ENCODE peak calls at places on chromosomes 4 and X, in seven cellular contexts. One of them, this sample, is unnamed. For H3K27me3, the result is how much of the 10 kb centered on the place peaks cover.

GRCh38 chr4:8547108-8547911 is 32.9 kb upstream of the GPR78 start:
- DNase-seq in neural progenitor cell: peak
- DNase-seq in adrenal gland: no peak
- DNase-seq in astrocyte: peak
- DNase-seq in IMR-90: peak
- DNase-seq in psoas muscle: no peak
- DNase-seq in mammary epithelial cell: peak
- DNase-seq in this sample: no peak

GRCh38 chrX:39903937-39904336 is 193.8 kb downstream of the BCOR start:
- DNase-seq in mammary epithelial cell: peak
- DNase-seq in astrocyte: peak
- DNase-seq in psoas muscle: no peak
- DNase-seq in neural progenitor cell: no peak
- DNase-seq in adrenal gland: no peak
- DNase-seq in IMR-90: peak
- DNase-seq in this sample: no peak

GRCh38 chrX:153966841-153967535 is 4.6 kb downstream of the HCFC1 start:
- DNase-seq in IMR-90: peak
- DNase-seq in neural progenitor cell: no peak
- DNase-seq in adrenal gland: no peak
- DNase-seq in astrocyte: no peak
- DNase-seq in mammary epithelial cell: no peak
- DNase-seq in psoas muscle: peak
- DNase-seq in this sample: no peak

GRCh38 chrX:22063284-22063683 is 31.2 kb downstream of the PHEX start:
- DNase-seq in astrocyte: peak
- DNase-seq in IMR-90: no peak
- DNase-seq in neural progenitor cell: peak
- DNase-seq in adrenal gland: no peak
- DNase-seq in mammary epithelial cell: peak
- DNase-seq in psoas muscle: no peak
- DNase-seq in this sample: no peak

GRCh38 chr4:128715616-128716015 is 93.9 kb upstream of the JADE1 start:
- DNase-seq in neural progenitor cell: no peak
- DNase-seq in mammary epithelial cell: no peak
- DNase-seq in astrocyte: peak
- DNase-seq in IMR-90: peak
- DNase-seq in psoas muscle: no peak
- DNase-seq in adrenal gland: no peak
- DNase-seq in this sample: no peak

GRCh38 chr4:177047070-177047850 is 254.5 kb upstream of the VEGFC start:
- DNase-seq in astrocyte: peak
- DNase-seq in IMR-90: peak
- DNase-seq in neural progenitor cell: peak
- DNase-seq in mammary epithelial cell: peak
- DNase-seq in psoas muscle: peak
- DNase-seq in adrenal gland: peak
- DNase-seq in this sample: no peak

GRCh38 chrX:19613645-19614323 is 98.5 kb upstream of the MAP3K15 start:
- DNase-seq in neural progenitor cell: no peak
- DNase-seq in IMR-90: no peak
- DNase-seq in psoas muscle: peak
- DNase-seq in astrocyte: no peak
- DNase-seq in mammary epithelial cell: no peak
- DNase-seq in adrenal gland: no peak
- DNase-seq in this sample: no peak

GRCh38 chr4:122826596-122827257 is at the start of gene FGF2:
- DNase-seq in adrenal gland: peak
- DNase-seq in astrocyte: peak
- DNase-seq in neural progenitor cell: peak
- DNase-seq in IMR-90: peak
- DNase-seq in psoas muscle: peak
- DNase-seq in mammary epithelial cell: peak
- DNase-seq in this sample: peak

GRCh38 chrX:39491548-39492297 is 606.0 kb downstream of the BCOR start:
- DNase-seq in psoas muscle: no peak
- DNase-seq in astrocyte: no peak
- DNase-seq in IMR-90: no peak
- DNase-seq in neural progenitor cell: no peak
- DNase-seq in mammary epithelial cell: no peak
- DNase-seq in adrenal gland: no peak
- DNase-seq in this sample: no peak

GRCh38 chr4:25792200-25792791 is 70.5 kb downstream of the SEL1L3 start:
- DNase-seq in astrocyte: no peak
- DNase-seq in adrenal gland: peak
- DNase-seq in mammary epithelial cell: no peak
- DNase-seq in psoas muscle: no peak
- DNase-seq in IMR-90: no peak
- DNase-seq in neural progenitor cell: peak
- DNase-seq in this sample: no peak

GRCh38 chrX:13827693-13828092 is 10.8 kb upstream of the GPM6B start:
- DNase-seq in IMR-90: no peak
- DNase-seq in neural progenitor cell: no peak
- DNase-seq in psoas muscle: no peak
- DNase-seq in adrenal gland: no peak
- DNase-seq in astrocyte: no peak
- DNase-seq in mammary epithelial cell: peak
- DNase-seq in this sample: no peak

GRCh38 chr4:14379148-14379547 is 623.1 kb upstream of the CPEB2 start:
- DNase-seq in mammary epithelial cell: peak
- DNase-seq in IMR-90: no peak
- DNase-seq in astrocyte: no peak
- DNase-seq in adrenal gland: no peak
- DNase-seq in neural progenitor cell: peak
- DNase-seq in psoas muscle: no peak
- DNase-seq in this sample: no peak

GRCh38 chr4:185797018-185797417 is 15.0 kb downstream of the SORBS2 start:
- DNase-seq in mammary epithelial cell: no peak
- DNase-seq in astrocyte: no peak
- DNase-seq in adrenal gland: no peak
- DNase-seq in psoas muscle: no peak
- DNase-seq in neural progenitor cell: no peak
- DNase-seq in IMR-90: no peak
- DNase-seq in this sample: no peak

GRCh38 chr4:128858875-128859696 is 49.6 kb downstream of the JADE1 start:
- DNase-seq in psoas muscle: no peak
- DNase-seq in adrenal gland: peak
- DNase-seq in neural progenitor cell: no peak
- DNase-seq in mammary epithelial cell: no peak
- DNase-seq in IMR-90: peak
- DNase-seq in astrocyte: peak
- DNase-seq in this sample: no peak

GRCh38 chr4:5638316-5638715 is 70.0 kb downstream of the EVC2 start:
- DNase-seq in mammary epithelial cell: peak
- DNase-seq in psoas muscle: no peak
- DNase-seq in IMR-90: peak
- DNase-seq in astrocyte: peak
- DNase-seq in adrenal gland: no peak
- DNase-seq in neural progenitor cell: no peak
- DNase-seq in this sample: no peak

GRCh38 chr4:139085141-139085540 is 69.6 kb downstream of the NOCT start:
- DNase-seq in neural progenitor cell: no peak
- DNase-seq in IMR-90: peak
- DNase-seq in astrocyte: peak
- DNase-seq in mammary epithelial cell: peak
- DNase-seq in psoas muscle: no peak
- DNase-seq in adrenal gland: no peak
- DNase-seq in this sample: no peak

GRCh38 chrX:110588164-110588563 is 207.5 kb downstream of the CHRDL1 start:
- DNase-seq in neural progenitor cell: no peak
- DNase-seq in mammary epithelial cell: no peak
- DNase-seq in psoas muscle: no peak
- DNase-seq in astrocyte: no peak
- DNase-seq in IMR-90: no peak
- DNase-seq in adrenal gland: no peak
- DNase-seq in this sample: no peak

GRCh38 chrX:109795682-109796081 is 62.6 kb upstream of the ACSL4 start:
- DNase-seq in IMR-90: no peak
- DNase-seq in neural progenitor cell: no peak
- DNase-seq in adrenal gland: no peak
- DNase-seq in psoas muscle: no peak
- DNase-seq in mammary epithelial cell: no peak
- DNase-seq in astrocyte: no peak
- DNase-seq in this sample: no peak

GRCh38 chr4:37780444-37781133 is 45.9 kb upstream of the PGM2 start:
- DNase-seq in neural progenitor cell: peak
- DNase-seq in psoas muscle: no peak
- DNase-seq in IMR-90: no peak
- DNase-seq in mammary epithelial cell: no peak
- DNase-seq in astrocyte: no peak
- DNase-seq in adrenal gland: no peak
- DNase-seq in this sample: no peak

GRCh38 chr4:76198411-76199237 is 15.0 kb downstream of the SCARB2 start:
- DNase-seq in adrenal gland: peak
- DNase-seq in IMR-90: peak
- DNase-seq in mammary epithelial cell: peak
- DNase-seq in psoas muscle: peak
- DNase-seq in astrocyte: peak
- DNase-seq in neural progenitor cell: peak
- DNase-seq in this sample: no peak

GRCh38 chrX:6446588-6446987 is 88.3 kb downstream of the VCX3A start:
- DNase-seq in neural progenitor cell: no peak
- DNase-seq in astrocyte: no peak
- DNase-seq in mammary epithelial cell: no peak
- DNase-seq in psoas muscle: no peak
- DNase-seq in adrenal gland: no peak
- DNase-seq in IMR-90: no peak
- DNase-seq in this sample: no peak

GRCh38 chr4:138981930-138982390 is 33.6 kb upstream of the NOCT start:
- DNase-seq in IMR-90: peak
- DNase-seq in adrenal gland: peak
- DNase-seq in astrocyte: peak
- DNase-seq in psoas muscle: no peak
- DNase-seq in neural progenitor cell: no peak
- DNase-seq in mammary epithelial cell: peak
- DNase-seq in this sample: peak

GRCh38 chr4:526189-526909 is 27.3 kb downstream of the PIGG start:
- DNase-seq in psoas muscle: no peak
- DNase-seq in adrenal gland: no peak
- DNase-seq in astrocyte: no peak
- DNase-seq in mammary epithelial cell: no peak
- DNase-seq in neural progenitor cell: no peak
- DNase-seq in IMR-90: no peak
- DNase-seq in this sample: no peak

DNA sequence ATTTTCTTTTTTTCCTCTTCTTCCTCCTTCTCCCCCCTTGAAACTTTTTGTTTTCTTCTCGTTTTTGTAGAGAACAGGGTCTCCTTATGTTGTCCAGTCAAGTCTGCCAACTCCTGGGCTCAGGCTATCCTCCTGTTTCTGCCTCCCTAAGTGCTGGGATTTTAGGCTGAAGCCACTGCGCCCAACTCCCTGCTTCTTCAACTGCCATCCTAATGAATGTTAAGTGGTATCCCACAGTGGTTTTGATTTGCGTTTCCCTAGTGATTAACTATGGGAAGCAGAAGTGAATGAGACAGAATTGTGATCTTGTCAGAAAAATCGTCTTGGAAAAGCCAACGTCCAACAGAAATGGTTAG is 999 bp upstream of the ADD1 start:
- DNase-seq in psoas muscle: no peak
- DNase-seq in adrenal gland: no peak
- DNase-seq in astrocyte: no peak
- DNase-seq in neural progenitor cell: peak
- DNase-seq in mammary epithelial cell: no peak
- DNase-seq in IMR-90: no peak
- DNase-seq in this sample: no peak
- H3K4me3 ChIP-seq in psoas muscle: peak
- H3K4me3 ChIP-seq in adrenal gland: peak
- H3K4me3 ChIP-seq in astrocyte: peak
- H3K4me3 ChIP-seq in neural progenitor cell: peak
- H3K4me3 ChIP-seq in mammary epithelial cell: peak
- H3K4me3 ChIP-seq in IMR-90: peak
- H3K4me3 ChIP-seq in this sample: peak

GRCh38 chrX:23435575-23435974 is 100.9 kb downstream of the PTCHD1 start:
- DNase-seq in psoas muscle: no peak
- DNase-seq in adrenal gland: no peak
- DNase-seq in neural progenitor cell: no peak
- DNase-seq in IMR-90: no peak
- DNase-seq in astrocyte: no peak
- DNase-seq in mammary epithelial cell: no peak
- DNase-seq in this sample: no peak
- TF ChIP-seq CTCF in psoas muscle: no peak
- TF ChIP-seq CTCF in adrenal gland: no peak
- TF ChIP-seq CTCF in neural progenitor cell: peak
- TF ChIP-seq CTCF in IMR-90: no peak
- TF ChIP-seq CTCF in astrocyte: no peak
- TF ChIP-seq CTCF in mammary epithelial cell: no peak
- TF ChIP-seq CTCF in this sample: no peak

GRCh38 chrX:15207384-15207783 is 62.5 kb downstream of the ASB9 start:
- DNase-seq in psoas muscle: no peak
- DNase-seq in astrocyte: no peak
- DNase-seq in IMR-90: no peak
- DNase-seq in adrenal gland: no peak
- DNase-seq in mammary epithelial cell: no peak
- DNase-seq in neural progenitor cell: no peak
- DNase-seq in this sample: no peak

GRCh38 chrX:15204130-15204751 is 65.6 kb downstream of the ASB9 start:
- DNase-seq in psoas muscle: no peak
- DNase-seq in adrenal gland: no peak
- DNase-seq in astrocyte: no peak
- DNase-seq in IMR-90: no peak
- DNase-seq in mammary epithelial cell: no peak
- DNase-seq in neural progenitor cell: no peak
- DNase-seq in this sample: no peak

GRCh38 chrX:15207994-15208393 is 61.9 kb downstream of the ASB9 start:
- DNase-seq in mammary epithelial cell: no peak
- DNase-seq in psoas muscle: no peak
- DNase-seq in IMR-90: no peak
- DNase-seq in neural progenitor cell: no peak
- DNase-seq in astrocyte: no peak
- DNase-seq in adrenal gland: no peak
- DNase-seq in this sample: no peak

GRCh38 chrX:15203694-15204093 is 66.2 kb downstream of the ASB9 start:
- DNase-seq in neural progenitor cell: no peak
- DNase-seq in psoas muscle: no peak
- DNase-seq in mammary epithelial cell: no peak
- DNase-seq in adrenal gland: no peak
- DNase-seq in IMR-90: no peak
- DNase-seq in astrocyte: no peak
- DNase-seq in this sample: no peak

GRCh38 chrX:15206306-15206705 is 63.6 kb downstream of the ASB9 start:
- DNase-seq in astrocyte: no peak
- DNase-seq in mammary epithelial cell: no peak
- DNase-seq in IMR-90: no peak
- DNase-seq in adrenal gland: no peak
- DNase-seq in psoas muscle: no peak
- DNase-seq in neural progenitor cell: no peak
- DNase-seq in this sample: no peak
- H3K27me3 ChIP-seq in astrocyte: under half
- H3K27me3 ChIP-seq in mammary epithelial cell: under half
- H3K27me3 ChIP-seq in IMR-90: under half
- H3K27me3 ChIP-seq in adrenal gland: under half
- H3K27me3 ChIP-seq in psoas muscle: under half
- H3K27me3 ChIP-seq in neural progenitor cell: under half
- H3K27me3 ChIP-seq in this sample: under half

DNA sequence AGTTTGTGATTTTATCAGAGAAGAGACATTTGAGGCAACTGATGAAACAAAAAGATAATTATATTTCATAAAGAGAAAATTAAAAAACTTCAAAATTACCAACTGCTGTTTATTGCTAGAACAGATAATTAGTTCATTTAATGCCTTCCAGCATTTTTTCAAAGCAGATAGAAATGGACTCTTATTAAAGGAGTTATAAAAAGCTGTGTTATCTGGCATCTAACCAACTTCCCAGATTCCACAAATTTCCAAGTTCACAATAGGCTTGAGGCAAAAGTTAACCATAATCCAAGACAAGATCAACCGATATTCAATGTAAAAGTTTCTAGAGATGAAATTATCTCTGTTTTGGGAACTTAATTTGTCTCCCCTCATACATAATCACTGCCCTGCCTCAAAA is 152.4 kb downstream of the TSPAN5 start:
- DNase-seq in adrenal gland: no peak
- DNase-seq in neural progenitor cell: no peak
- DNase-seq in psoas muscle: no peak
- DNase-seq in IMR-90: no peak
- DNase-seq in mammary epithelial cell: no peak
- DNase-seq in astrocyte: no peak
- DNase-seq in this sample: no peak
- H3K4me3 ChIP-seq in adrenal gland: no peak
- H3K4me3 ChIP-seq in neural progenitor cell: no peak
- H3K4me3 ChIP-seq in psoas muscle: no peak
- H3K4me3 ChIP-seq in IMR-90: no peak
- H3K4me3 ChIP-seq in mammary epithelial cell: no peak
- H3K4me3 ChIP-seq in astrocyte: no peak
- H3K4me3 ChIP-seq in this sample: no peak